ENCODE peak calls at places on chromosome 12, in four cellular contexts. X is progenitor cell of endocrine pancreas; T is HFFc6; F is stimulated activated CD4-positive, alpha-beta T cell treated with anti-CD3 and anti-CD28 coated beads, Interleukin-4, amount 100 ng/mL, for 48 hours. Y is an unnamed sample.

GRCh38 chr12:88579941-88580871 is at the start of gene KITLG:
- DNase-seq in X (peak), T (peak), F (peak), Y (peak)

GRCh38 chr12:54601841-54602240 is 13.4 kb upstream of the PPP1R1A start:
- DNase-seq in X (no peak), T (no peak), F (no peak), Y (no peak)

GRCh38 chr12:120006248-120006975 is 17.4 kb downstream of the BICDL1 start:
- DNase-seq in X (no peak), T (no peak), F (peak), Y (no peak)

GRCh38 chr12:110857528-110857927 is 10.7 kb downstream of the CCDC63 start:
- DNase-seq in X (no peak), T (no peak), F (no peak), Y (no peak)

GRCh38 chr12:111076611-111077451 is 156.5 kb upstream of the MYL2 start:
- DNase-seq in X (peak), T (no peak), F (no peak), Y (no peak)

GRCh38 chr12:91316825-91317224 is 134.2 kb upstream of the DCN start:
- DNase-seq in X (no peak), T (peak), F (no peak), Y (no peak)

GRCh38 chr12:203462-204260 is 10.3 kb downstream of the SLC6A12 start:
- DNase-seq in X (peak), T (no peak), F (no peak), Y (peak)

GRCh38 chr12:19462441-19462840 is 23.1 kb downstream of the AEBP2 start:
- DNase-seq in X (no peak), T (no peak), F (no peak), Y (peak)

GRCh38 chr12:128813883-128814282 is 9.9 kb downstream of the SLC15A4 start:
- DNase-seq in X (no peak), T (peak), F (no peak), Y (no peak)

GRCh38 chr12:124756730-124757129 is 106.9 kb downstream of the SCARB1 start:
- DNase-seq in X (no peak), T (no peak), F (no peak), Y (no peak)

GRCh38 chr12:113702796-113703195 is 231.1 kb upstream of the LHX5 start:
- DNase-seq in X (no peak), T (no peak), F (no peak), Y (peak)

GRCh38 chr12:15700595-15700994 is 88.6 kb downstream of the EPS8 start:
- DNase-seq in X (no peak), T (peak), F (no peak), Y (no peak)

GRCh38 chr12:122366685-122367475 is 55.6 kb downstream of the CLIP1 start:
- DNase-seq in X (no peak), T (peak), F (no peak), Y (no peak)

GRCh38 chr12:12909995-12910391 is 18.6 kb downstream of the GPRC5A start:
- DNase-seq in X (no peak), T (no peak), F (no peak), Y (no peak)

GRCh38 chr12:21483531-21483930 is 17.9 kb downstream of the RECQL start:
- DNase-seq in X (no peak), T (no peak), F (no peak), Y (no peak)

GRCh38 chr12:126093911-126094310 is 1028.7 kb downstream of the AACS start:
- DNase-seq in X (no peak), T (no peak), F (no peak), Y (peak)